ENCODE peak calls at places on chromosome 14, in five cellular contexts. One of them, this sample, is unnamed. For H3K36me3 and H3K79me2, the result is how much of the 10 kb centered on the place peaks cover.

GRCh38 chr14:89616425-89617141 is 199.6 kb upstream of the FOXN3 start:
- DNase-seq in GM23248: peak
- DNase-seq in endothelial cell of umbilical vein: peak
- DNase-seq in astrocyte: no peak
- DNase-seq in PC-3: no peak
- DNase-seq in this sample: peak

GRCh38 chr14:40347675-40348074 is 915.4 kb upstream of the FBXO33 start:
- DNase-seq in PC-3: no peak
- DNase-seq in endothelial cell of umbilical vein: no peak
- DNase-seq in GM23248: no peak
- DNase-seq in astrocyte: no peak
- DNase-seq in this sample: no peak

GRCh38 chr14:100423421-100424010 is 100.4 kb downstream of the SLC25A47 start:
- DNase-seq in astrocyte: no peak
- DNase-seq in PC-3: no peak
- DNase-seq in GM23248: no peak
- DNase-seq in endothelial cell of umbilical vein: no peak
- DNase-seq in this sample: no peak

GRCh38 chr14:105475269-105475915 is 771 bp downstream of the CRIP2 start:
- DNase-seq in PC-3: peak
- DNase-seq in endothelial cell of umbilical vein: peak
- DNase-seq in astrocyte: peak
- DNase-seq in GM23248: peak
- DNase-seq in this sample: no peak

GRCh38 chr14:39731912-39732311 is 299.7 kb upstream of the FBXO33 start:
- DNase-seq in PC-3: peak
- DNase-seq in GM23248: no peak
- DNase-seq in endothelial cell of umbilical vein: no peak
- DNase-seq in astrocyte: no peak
- DNase-seq in this sample: no peak

GRCh38 chr14:48748151-48748550 is 838.0 kb downstream of the RPS29 start:
- DNase-seq in PC-3: no peak
- DNase-seq in astrocyte: no peak
- DNase-seq in GM23248: no peak
- DNase-seq in endothelial cell of umbilical vein: no peak
- DNase-seq in this sample: no peak

GRCh38 chr14:25103261-25103660 is 53.3 kb upstream of the STXBP6 start:
- DNase-seq in endothelial cell of umbilical vein: no peak
- DNase-seq in astrocyte: no peak
- DNase-seq in PC-3: no peak
- DNase-seq in GM23248: no peak
- DNase-seq in this sample: no peak

GRCh38 chr14:72615511-72616121 is 278.3 kb downstream of the DPF3 start:
- DNase-seq in GM23248: peak
- DNase-seq in PC-3: peak
- DNase-seq in astrocyte: peak
- DNase-seq in endothelial cell of umbilical vein: peak
- DNase-seq in this sample: no peak

GRCh38 chr14:36655963-36656768 is 5.5 kb upstream of the PAX9 start:
- DNase-seq in PC-3: peak
- DNase-seq in endothelial cell of umbilical vein: no peak
- DNase-seq in GM23248: peak
- DNase-seq in astrocyte: no peak
- DNase-seq in this sample: peak

GRCh38 chr14:96662116-96662901 is 134.9 kb upstream of the VRK1 start:
- DNase-seq in GM23248: no peak
- DNase-seq in endothelial cell of umbilical vein: no peak
- DNase-seq in PC-3: no peak
- DNase-seq in astrocyte: peak
- DNase-seq in this sample: no peak

GRCh38 chr14:96666088-96666487 is 131.1 kb upstream of the VRK1 start:
- DNase-seq in PC-3: no peak
- DNase-seq in GM23248: no peak
- DNase-seq in endothelial cell of umbilical vein: no peak
- DNase-seq in astrocyte: no peak
- DNase-seq in this sample: no peak

GRCh38 chr14:96661244-96661969 is 135.8 kb upstream of the VRK1 start:
- DNase-seq in GM23248: no peak
- DNase-seq in endothelial cell of umbilical vein: no peak
- DNase-seq in astrocyte: no peak
- DNase-seq in PC-3: no peak
- DNase-seq in this sample: no peak

GRCh38 chr14:96663076-96663475 is 134.1 kb upstream of the VRK1 start:
- DNase-seq in GM23248: no peak
- DNase-seq in endothelial cell of umbilical vein: no peak
- DNase-seq in astrocyte: no peak
- DNase-seq in PC-3: no peak
- DNase-seq in this sample: no peak

GRCh38 chr14:96663491-96664067 is 133.6 kb upstream of the VRK1 start:
- DNase-seq in endothelial cell of umbilical vein: no peak
- DNase-seq in GM23248: no peak
- DNase-seq in PC-3: no peak
- DNase-seq in astrocyte: no peak
- DNase-seq in this sample: no peak
- H3K36me3 ChIP-seq in endothelial cell of umbilical vein: under half
- H3K36me3 ChIP-seq in GM23248: under half
- H3K36me3 ChIP-seq in PC-3: under half
- H3K36me3 ChIP-seq in astrocyte: under half
- H3K36me3 ChIP-seq in this sample: under half

DNA sequence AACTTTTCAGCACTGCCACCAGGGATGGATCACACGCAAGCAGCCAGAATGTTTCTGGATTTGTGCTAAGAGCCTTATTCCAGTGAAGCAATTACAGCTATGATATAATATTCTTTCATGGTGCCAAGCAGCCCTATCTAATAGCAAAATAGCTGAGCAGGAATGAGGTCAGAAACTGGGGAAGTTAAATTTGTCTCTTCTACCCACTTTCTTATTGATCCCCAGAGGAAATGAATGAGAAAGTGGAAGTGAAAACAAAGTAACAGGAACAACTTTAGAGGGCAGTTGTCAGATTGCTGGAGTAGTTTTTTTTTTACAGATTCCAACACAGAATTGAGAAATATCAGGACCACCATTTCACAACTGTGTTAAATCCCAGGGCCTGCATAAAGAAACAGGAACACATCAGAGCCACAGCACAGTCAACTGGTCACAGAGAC is 44.8 kb downstream of the GCH1 start:
- DNase-seq in endothelial cell of umbilical vein: no peak
- DNase-seq in GM23248: no peak
- DNase-seq in PC-3: no peak
- DNase-seq in astrocyte: no peak
- DNase-seq in this sample: no peak
- H3K79me2 ChIP-seq in endothelial cell of umbilical vein: under half
- H3K79me2 ChIP-seq in GM23248: under half
- H3K79me2 ChIP-seq in PC-3: under half
- H3K79me2 ChIP-seq in astrocyte: under half
- H3K79me2 ChIP-seq in this sample: under half

GRCh38 chr14:21185506-21185905 is 29.6 kb upstream of the OR5AU1 start:
- DNase-seq in endothelial cell of umbilical vein: no peak
- DNase-seq in GM23248: peak
- DNase-seq in astrocyte: no peak
- DNase-seq in PC-3: no peak
- DNase-seq in this sample: no peak

DNA sequence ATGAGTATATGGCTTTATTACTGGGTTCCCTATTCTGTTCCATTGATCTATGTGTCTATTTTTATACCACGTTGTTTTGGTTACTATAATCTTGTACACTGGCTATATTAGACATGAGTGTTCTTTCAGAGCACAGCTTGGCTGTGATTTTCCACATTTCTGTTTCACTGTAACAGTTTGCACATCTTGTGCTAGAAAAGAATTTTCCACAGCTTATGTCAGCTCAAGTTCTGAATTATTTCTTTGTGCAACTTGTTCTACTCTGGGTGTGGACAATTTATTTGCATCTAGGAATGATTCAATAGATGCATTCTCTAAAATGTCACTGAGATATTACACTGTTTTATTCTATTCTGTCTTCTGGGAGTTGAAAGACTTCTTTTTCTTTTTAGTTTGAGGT is 28.4 kb upstream of the OR5AU1 start:
- DNase-seq in GM23248: no peak
- DNase-seq in PC-3: no peak
- DNase-seq in endothelial cell of umbilical vein: no peak
- DNase-seq in astrocyte: no peak
- DNase-seq in this sample: no peak
- H3K27ac ChIP-seq in GM23248: no peak
- H3K27ac ChIP-seq in PC-3: no peak
- H3K27ac ChIP-seq in endothelial cell of umbilical vein: no peak
- H3K27ac ChIP-seq in astrocyte: no peak
- H3K27ac ChIP-seq in this sample: no peak

GRCh38 chr14:102951034-102951433 is 28.6 kb downstream of the AMN start:
- DNase-seq in PC-3: no peak
- DNase-seq in GM23248: no peak
- DNase-seq in astrocyte: no peak
- DNase-seq in endothelial cell of umbilical vein: no peak
- DNase-seq in this sample: no peak

GRCh38 chr14:102948698-102949061 is 26.2 kb downstream of the AMN start:
- DNase-seq in astrocyte: no peak
- DNase-seq in PC-3: no peak
- DNase-seq in endothelial cell of umbilical vein: no peak
- DNase-seq in GM23248: no peak
- DNase-seq in this sample: no peak

GRCh38 chr14:102951799-102952198 is 29.3 kb downstream of the AMN start:
- DNase-seq in endothelial cell of umbilical vein: no peak
- DNase-seq in astrocyte: peak
- DNase-seq in PC-3: no peak
- DNase-seq in GM23248: no peak
- DNase-seq in this sample: no peak

GRCh38 chr14:102949062-102949800 is 26.8 kb downstream of the AMN start:
- DNase-seq in PC-3: peak
- DNase-seq in GM23248: peak
- DNase-seq in astrocyte: peak
- DNase-seq in endothelial cell of umbilical vein: no peak
- DNase-seq in this sample: no peak

DNA sequence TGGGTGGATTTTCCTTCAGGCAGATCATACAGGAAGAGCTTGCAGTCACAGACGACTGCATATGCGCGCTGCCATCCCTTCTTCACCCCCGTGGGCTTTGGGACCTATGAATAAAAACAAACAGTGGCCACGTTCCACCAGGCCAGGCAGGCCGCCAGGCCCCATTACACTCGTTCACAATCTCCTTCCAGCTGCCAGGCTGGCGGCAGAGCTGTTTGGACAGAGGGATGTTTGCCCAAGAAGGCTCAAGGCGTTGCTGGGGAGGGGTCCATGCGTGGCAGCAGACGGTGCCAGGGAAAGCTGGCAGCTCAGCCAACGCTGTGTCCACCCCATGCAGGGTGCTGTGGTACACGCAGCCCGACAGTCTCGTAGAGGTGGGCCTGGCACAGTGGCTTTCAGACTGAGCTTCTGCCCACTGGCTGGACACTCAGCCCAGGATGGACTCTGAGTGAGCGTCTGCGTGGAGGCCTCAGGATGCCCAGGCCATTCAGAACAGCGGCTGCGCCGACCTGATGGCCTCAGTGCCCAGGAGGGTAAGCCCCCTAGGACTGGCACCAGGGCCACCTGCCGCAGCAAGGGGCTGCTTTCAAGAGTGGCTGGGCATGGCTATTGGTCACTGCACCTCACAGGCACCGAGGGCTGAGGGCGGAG is 27.5 kb downstream of the AMN start:
- DNase-seq in PC-3: peak
- DNase-seq in GM23248: peak
- DNase-seq in astrocyte: no peak
- DNase-seq in endothelial cell of umbilical vein: no peak
- DNase-seq in this sample: no peak
- H3K36me3 ChIP-seq in PC-3: under half
- H3K36me3 ChIP-seq in GM23248: half or more
- H3K36me3 ChIP-seq in astrocyte: half or more
- H3K36me3 ChIP-seq in endothelial cell of umbilical vein: under half
- H3K36me3 ChIP-seq in this sample: under half

GRCh38 chr14:65095633-65096205 is 6.6 kb downstream of the MAX start:
- DNase-seq in astrocyte: peak
- DNase-seq in GM23248: peak
- DNase-seq in endothelial cell of umbilical vein: peak
- DNase-seq in PC-3: no peak
- DNase-seq in this sample: peak
- H3K79me2 ChIP-seq in astrocyte: half or more
- H3K79me2 ChIP-seq in GM23248: half or more
- H3K79me2 ChIP-seq in endothelial cell of umbilical vein: half or more
- H3K79me2 ChIP-seq in PC-3: half or more
- H3K79me2 ChIP-seq in this sample: half or more